ENCODE peak calls at places on chromosomes 6 and 20, in four cellular contexts. Q, J, H and L are unnamed samples. For H3K4me1 and H3K36me3, the result is how much of the 10 kb centered on the place peaks cover.

GRCh38 chr6:158069800-158070195 is 88.1 kb downstream of the SYNJ2 start:
- DNase-seq in Q (no peak), J (no peak), H (no peak), L (peak)

GRCh38 chr6:148183776-148184175 is 158.9 kb upstream of the SASH1 start:
- DNase-seq in Q (no peak), J (no peak), H (no peak), L (no peak)

GRCh38 chr6:149459761-149460160 is 25.1 kb downstream of the ZC3H12D start:
- DNase-seq in Q (no peak), J (no peak), H (no peak), L (no peak)

GRCh38 chr6:145633981-145634627 is 101.2 kb downstream of the EPM2A start:
- DNase-seq in Q (peak), J (peak), H (peak), L (peak)

GRCh38 chr6:143055213-143055612 is 5.5 kb upstream of the AIG1 start:
- DNase-seq in Q (no peak), J (no peak), H (no peak), L (no peak)

GRCh38 chr6:84892666-84893065 is 128.3 kb upstream of the TBX18 start:
- DNase-seq in Q (no peak), J (no peak), H (no peak), L (peak)

GRCh38 chr20:12113075-12113467 is 195.4 kb downstream of the BTBD3 start:
- DNase-seq in Q (no peak), J (no peak), H (no peak), L (no peak)

GRCh38 chr6:15491255-15491985 is 171.4 kb downstream of the DTNBP1 start:
- DNase-seq in Q (peak), J (peak), H (peak), L (peak)

GRCh38 chr20:56974499-56975250 is 291.8 kb downstream of the BMP7 start:
- DNase-seq in Q (peak), J (peak), H (peak), L (peak)

GRCh38 chr6:82917346-82918064 is 148.1 kb downstream of the UBE3D start:
- DNase-seq in Q (no peak), J (peak), H (no peak), L (no peak)

GRCh38 chr6:148464319-148465010 is 121.8 kb downstream of the SASH1 start:
- DNase-seq in Q (peak), J (peak), H (peak), L (peak)

GRCh38 chr6:159726196-159726917 is 949 bp upstream of the WTAP start:
- DNase-seq in Q (no peak), J (no peak), H (no peak), L (no peak)

GRCh38 chr6:22785036-22785435 is 215.7 kb downstream of the HDGFL1 start:
- DNase-seq in Q (no peak), J (no peak), H (peak), L (no peak)

GRCh38 chr20:15310361-15310760 is 972.9 kb upstream of the FLRT3 start:
- DNase-seq in Q (no peak), J (no peak), H (no peak), L (no peak)

GRCh38 chr6:34462561-34462971 is 3.3 kb upstream of the PACSIN1 start:
- DNase-seq in Q (peak), J (peak), H (peak), L (no peak)

GRCh38 chr6:167795874-167796667 is 30.6 kb upstream of the AFDN start:
- DNase-seq in Q (no peak), J (peak), H (no peak), L (no peak)

GRCh38 chr6:125300992-125301434 is 754 bp downstream of the HDDC2 start:
- DNase-seq in Q (no peak), J (no peak), H (peak), L (no peak)

GRCh38 chr20:61558726-61559125 is 306.7 kb downstream of the CDH4 start:
- DNase-seq in Q (no peak), J (no peak), H (no peak), L (no peak)

GRCh38 chr6:148128014-148128730 is 214.5 kb upstream of the SASH1 start:
- DNase-seq in Q (no peak), J (no peak), H (no peak), L (no peak)

GRCh38 chr6:104095661-104096416 is 763.9 kb downstream of the HACE1 start:
- DNase-seq in Q (no peak), J (no peak), H (no peak), L (no peak)

GRCh38 chr6:24905485-24905884 is 30.3 kb downstream of the RIPOR2 start:
- DNase-seq in Q (no peak), J (no peak), H (no peak), L (no peak)

GRCh38 chr6:24903681-24904080 is 32.1 kb downstream of the RIPOR2 start:
- DNase-seq in Q (no peak), J (no peak), H (no peak), L (no peak)

GRCh38 chr6:24901698-24902328 is 33.9 kb downstream of the RIPOR2 start:
- DNase-seq in Q (no peak), J (no peak), H (no peak), L (no peak)

GRCh38 chr6:24900917-24901697 is 34.7 kb downstream of the RIPOR2 start:
- DNase-seq in Q (no peak), J (no peak), H (no peak), L (no peak)

DNA sequence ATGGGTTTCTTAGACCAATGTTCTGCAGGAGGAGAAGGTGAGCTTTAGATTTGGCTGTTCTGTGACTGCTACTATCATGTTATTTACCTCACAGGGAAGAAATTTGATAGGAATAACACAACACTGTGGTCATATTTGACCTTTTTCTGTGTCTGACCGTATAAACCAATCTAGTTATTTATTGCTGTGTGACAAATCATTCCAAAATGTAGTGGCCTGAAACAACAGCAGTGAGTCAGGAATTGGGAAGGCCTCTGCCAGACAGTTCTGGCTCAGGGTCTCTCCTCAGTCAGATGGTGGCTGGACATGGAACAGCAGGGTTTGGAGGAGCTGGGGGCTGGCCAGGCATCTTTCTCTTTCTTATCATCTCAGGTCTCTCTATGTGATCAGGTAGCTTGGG is 33.0 kb downstream of the RIPOR2 start:
- DNase-seq in Q (no peak), J (no peak), H (no peak), L (peak)
- H3K4me1 ChIP-seq in Q (under half), J (under half), H (under half), L (under half)

GRCh38 chr6:139764498-139764986 is 390.1 kb upstream of the CITED2 start:
- DNase-seq in Q (no peak), J (peak), H (no peak), L (peak)
- H3K4me3 ChIP-seq in Q (no peak), J (no peak), H (no peak), L (no peak)

GRCh38 chr6:44422534-44422933 is 35.0 kb downstream of the CDC5L start:
- DNase-seq in Q (no peak), J (no peak), H (no peak), L (no peak)
- H3K36me3 ChIP-seq in Q (under half), J (under half), H (half or more), L (half or more)

DNA sequence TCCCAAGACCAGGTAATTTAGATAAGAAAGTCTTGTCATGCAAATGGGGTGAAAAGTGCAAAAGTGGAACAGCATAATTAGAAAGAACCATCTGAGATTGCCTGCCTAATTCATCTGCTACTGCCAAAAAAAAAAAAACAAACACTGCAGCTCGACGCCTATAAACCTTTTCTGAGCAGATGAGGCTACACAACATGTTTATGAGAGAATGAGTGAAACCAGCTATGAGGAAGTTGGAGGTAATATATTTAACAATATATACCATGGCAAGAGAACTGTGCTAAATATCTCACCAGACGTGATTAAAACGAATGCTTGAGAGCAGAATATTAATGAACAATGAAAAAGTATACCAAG is 50.0 kb downstream of the LAMA4 start:
- DNase-seq in Q (no peak), J (peak), H (no peak), L (no peak)
- H3K4me1 ChIP-seq in Q (under half), J (half or more), H (half or more), L (half or more)